ENCODE peak calls at places on chromosomes 5 and 9, in eight cellular contexts. T is stimulated activated CD4-positive, alpha-beta T cell treated with anti-CD3 and anti-CD28 coated beads, Interleukin-2, amount 100 ng/mL, for 24 hours; Q is epithelial cell of prostate; Z is NCI-H526; U is NCI-H1092 treated with DMSO at 0.1 percent for 48 hours; L is A549; S is A673; D is IMR-90. P is an unnamed sample.

GRCh38 chr9:73239868-73240267 is 88.2 kb downstream of the ANXA1 start:
- DNase-seq in S (no peak), D (no peak), U (no peak), T (no peak), Z (no peak), L (peak), Q (no peak), P (no peak)

GRCh38 chr5:164728733-164729132 is 1223.3 kb downstream of the MAT2B start:
- DNase-seq in T (no peak), D (no peak), Q (no peak), S (no peak), Z (no peak), L (no peak), U (no peak), P (no peak)

GRCh38 chr9:85416720-85417119 is 325.0 kb downstream of the AGTPBP1 start:
- DNase-seq in T (no peak), U (no peak), S (no peak), D (no peak), L (no peak), Z (no peak), Q (no peak), P (no peak)

GRCh38 chr5:168747987-168748777 is 169.0 kb upstream of the PANK3 start:
- DNase-seq in U (no peak), Q (no peak), S (peak), L (peak), Z (peak), D (no peak), T (peak), P (peak)

GRCh38 chr9:76191493-76191892 is 202.7 kb downstream of the RFK start:
- DNase-seq in D (no peak), L (no peak), T (no peak), S (no peak), Q (no peak), U (no peak), Z (no peak), P (no peak)

GRCh38 chr5:96157077-96157780 is 195.6 kb upstream of the ELL2 start:
- DNase-seq in L (no peak), Z (peak), Q (no peak), T (no peak), S (no peak), U (no peak), D (no peak), P (no peak)

GRCh38 chr9:79700607-79701330 is 129.0 kb downstream of the TLE4 start:
- DNase-seq in Q (no peak), D (peak), S (peak), L (no peak), U (no peak), Z (no peak), T (no peak), P (no peak)

GRCh38 chr9:106075568-106075967 is 381.2 kb downstream of the TMEM38B start:
- DNase-seq in D (no peak), U (no peak), Q (no peak), Z (no peak), S (no peak), T (no peak), L (no peak), P (no peak)

GRCh38 chr9:133951265-133951664 is 40.9 kb downstream of the VAV2 start:
- DNase-seq in T (no peak), L (no peak), Z (no peak), U (no peak), D (no peak), Q (no peak), S (no peak), P (no peak)

GRCh38 chr5:56314536-56314935 is 81.4 kb upstream of the ANKRD55 start:
- DNase-seq in U (no peak), D (no peak), S (peak), T (peak), Z (no peak), Q (no peak), L (peak), P (peak)

GRCh38 chr5:120388016-120388781 is 75.9 kb upstream of the PRR16 start:
- DNase-seq in D (peak), U (no peak), S (peak), Z (no peak), L (no peak), Q (no peak), T (no peak), P (no peak)

GRCh38 chr9:112174965-112175795 is at the start of gene SUSD1:
- DNase-seq in Q (no peak), L (no peak), T (peak), S (peak), D (no peak), U (peak), Z (peak), P (peak)

GRCh38 chr5:148939676-148940075 is 113.3 kb downstream of the ADRB2 start:
- DNase-seq in Z (no peak), D (peak), Q (no peak), L (peak), T (no peak), S (no peak), U (no peak), P (peak)

GRCh38 chr5:158074992-158075769 is 216.2 kb upstream of the CLINT1 start:
- DNase-seq in T (peak), Q (no peak), S (peak), L (peak), Z (peak), U (peak), D (peak), P (peak)

GRCh38 chr9:136858844-136859757 is 7.0 kb downstream of the MAMDC4 start:
- DNase-seq in T (no peak), S (no peak), U (no peak), Z (no peak), L (no peak), D (peak), Q (no peak), P (no peak)

GRCh38 chr9:13395086-13395485 is 115.6 kb upstream of the MPDZ start:
- DNase-seq in Q (no peak), T (no peak), Z (no peak), S (no peak), L (no peak), U (no peak), D (no peak), P (no peak)

GRCh38 chr5:68456756-68457217 is 241.2 kb downstream of the PIK3R1 start:
- DNase-seq in Q (peak), D (peak), L (peak), T (no peak), U (no peak), S (peak), Z (no peak), P (peak)

GRCh38 chr5:177554474-177555111 is at the start of gene FAM193B:
- DNase-seq in Z (peak), U (peak), D (peak), L (peak), Q (no peak), T (peak), S (peak), P (peak)

GRCh38 chr5:54651482-54652076 is 134.0 kb downstream of the SNX18 start:
- DNase-seq in T (no peak), U (peak), D (peak), L (no peak), Q (no peak), Z (no peak), S (peak), P (peak)

GRCh38 chr9:1200847-1201251 is 150.7 kb downstream of the DMRT2 start:
- DNase-seq in Q (no peak), U (no peak), Z (no peak), L (no peak), T (no peak), S (no peak), D (no peak), P (no peak)

GRCh38 chr5:175654807-175655206 is 3.1 kb upstream of the HRH2 start:
- DNase-seq in Z (no peak), D (no peak), Q (no peak), T (no peak), L (no peak), U (peak), S (no peak), P (no peak)

GRCh38 chr5:89613222-89613956 is 730.4 kb upstream of the MEF2C start:
- DNase-seq in Z (no peak), L (no peak), T (no peak), Q (peak), S (no peak), D (no peak), U (no peak), P (no peak)

GRCh38 chr9:136529516-136530471 is 16.1 kb downstream of the NOTCH1 start:
- DNase-seq in L (no peak), S (no peak), T (no peak), D (no peak), U (no peak), Z (peak), Q (no peak), P (peak)

GRCh38 chr9:26939934-26940711 is 6.9 kb downstream of the PLAA start:
- DNase-seq in T (no peak), U (no peak), Z (no peak), S (no peak), L (no peak), Q (no peak), D (no peak), P (no peak)

GRCh38 chr5:12093586-12093985 is 189.3 kb upstream of the CTNND2 start:
- DNase-seq in Q (no peak), L (no peak), D (no peak), T (no peak), U (no peak), Z (no peak), S (no peak), P (no peak)

GRCh38 chr9:92986175-92987110 is 39.1 kb downstream of the FGD3 start:
- DNase-seq in T (peak), Z (peak), L (no peak), S (peak), U (peak), D (no peak), Q (no peak), P (no peak)

GRCh38 chr5:181166812-181167733 is 19.7 kb downstream of the OR2V2 start:
- DNase-seq in Q (no peak), Z (peak), U (no peak), S (no peak), T (no peak), D (no peak), L (no peak), P (no peak)

P was measured in dermis microvascular lymphatic vessel endothelial cell.